ENCODE peak calls at places on chromosome 17, in seven cellular contexts. Z is HCT116, V is GM23248, S is GM23338, C is PC-3, O is PC-9, P is MM.1S. W is an unnamed sample. For H3K9me2, the result is how much of the 10 kb centered on the place peaks cover.

GRCh38 chr17:67772679-67773078 is 52.6 kb upstream of the BPTF start:
- DNase-seq in O (no peak), Z (no peak), V (no peak), S (no peak), P (no peak), C (no peak), W (no peak)

GRCh38 chr17:71975331-71975801 is 145.5 kb upstream of the SOX9 start:
- DNase-seq in C (peak), O (peak), Z (no peak), S (peak), V (peak), P (no peak), W (peak)

GRCh38 chr17:34025179-34025551 is 229.9 kb upstream of the CCL2 start:
- DNase-seq in V (no peak), P (peak), O (no peak), C (no peak), S (no peak), Z (no peak), W (no peak)

GRCh38 chr17:8735336-8735939 is 9.2 kb downstream of the CCDC42 start:
- DNase-seq in S (no peak), O (no peak), P (no peak), V (no peak), C (no peak), Z (no peak), W (no peak)

GRCh38 chr17:32936157-32936893 is 8.4 kb downstream of the TMEM98 start:
- DNase-seq in O (no peak), Z (no peak), V (no peak), P (no peak), S (no peak), C (no peak), W (no peak)

GRCh38 chr17:83180996-83181481 is 101.6 kb downstream of the METRNL start:
- DNase-seq in O (no peak), Z (no peak), C (no peak), V (peak), S (no peak), P (no peak), W (peak)

GRCh38 chr17:59330314-59330942 is 1.0 kb upstream of the YPEL2 start:
- DNase-seq in Z (no peak), V (peak), P (peak), C (peak), O (peak), S (peak), W (peak)

GRCh38 chr17:42285346-42286050 is 2.8 kb upstream of the STAT5A start:
- DNase-seq in O (no peak), P (no peak), S (no peak), V (no peak), Z (no peak), C (no peak), W (no peak)

GRCh38 chr17:17398188-17398927 is 78.4 kb upstream of the MED9 start:
- DNase-seq in C (no peak), O (no peak), P (no peak), S (no peak), V (peak), Z (no peak), W (no peak)

GRCh38 chr17:7712111-7712771 is 5.3 kb upstream of the DNAH2 start:
- DNase-seq in C (no peak), S (peak), Z (no peak), V (peak), P (no peak), O (no peak), W (peak)

GRCh38 chr17:17922198-17922901 is 49.9 kb downstream of the TOM1L2 start:
- DNase-seq in O (no peak), P (no peak), C (no peak), S (peak), V (no peak), Z (no peak), W (peak)

GRCh38 chr17:38701504-38702165 is 3.4 kb upstream of the MLLT6 start:
- DNase-seq in Z (no peak), C (peak), O (no peak), V (peak), S (peak), P (peak), W (peak)

GRCh38 chr17:31431795-31432658 is 40.6 kb downstream of the RAB11FIP4 start:
- DNase-seq in O (peak), V (no peak), Z (no peak), C (no peak), S (no peak), P (no peak), W (no peak)

GRCh38 chr17:16304832-16305231 is 48.4 kb downstream of the CENPV start:
- DNase-seq in S (peak), P (no peak), C (peak), Z (no peak), V (peak), O (peak), W (peak)

GRCh38 chr17:77786740-77787505 is 171.6 kb upstream of the TNRC6C start:
- DNase-seq in V (peak), Z (no peak), O (no peak), C (no peak), P (no peak), S (peak), W (no peak)
- TF ChIP-seq EZH2 in V (no peak), Z (no peak), O (no peak), C (no peak), P (no peak), S (no peak), W (no peak)

GRCh38 chr17:20234266-20234665 is 225.1 kb downstream of the SPECC1 start:
- DNase-seq in V (no peak), S (no peak), C (no peak), Z (no peak), P (no peak), O (no peak), W (no peak)
- H3K9me2 ChIP-seq in V (under half), S (under half), C (under half), Z (under half), P (under half), O (under half), W (under half)

GRCh38 chr17:49229805-49230600 is 584 bp downstream of the PHOSPHO1 start:
- DNase-seq in C (no peak), O (no peak), Z (no peak), P (no peak), S (peak), V (no peak), W (no peak)

GRCh38 chr17:49227436-49228261 is 2.9 kb downstream of the PHOSPHO1 start:
- DNase-seq in O (peak), C (peak), S (peak), P (peak), Z (peak), V (peak), W (peak)

GRCh38 chr17:49229076-49229804 is 1.3 kb downstream of the PHOSPHO1 start:
- DNase-seq in P (no peak), Z (no peak), C (no peak), S (no peak), O (no peak), V (no peak), W (no peak)

GRCh38 chr17:49231563-49231894 is 942 bp upstream of the PHOSPHO1 start:
- DNase-seq in P (no peak), C (no peak), V (no peak), Z (no peak), O (no peak), S (no peak), W (no peak)

GRCh38 chr17:49230636-49231562 is at the start of gene PHOSPHO1:
- DNase-seq in O (peak), S (peak), V (peak), C (peak), P (peak), Z (peak), W (peak)
- TF ChIP-seq EZH2 in O (no peak), S (no peak), V (no peak), C (no peak), P (no peak), Z (no peak), W (peak)

GRCh38 chr17:2042355-2042929 is 620 bp downstream of the OVCA2 start:
- DNase-seq in P (peak), C (no peak), Z (no peak), V (peak), S (peak), O (no peak), W (peak)

GRCh38 chr17:2040942-2041560 is 771 bp upstream of the OVCA2 start:
- DNase-seq in P (no peak), Z (no peak), V (no peak), S (no peak), O (no peak), C (no peak), W (no peak)

GRCh38 chr17:2043785-2044184 is 2.0 kb downstream of the OVCA2 start:
- DNase-seq in P (no peak), O (peak), C (peak), Z (no peak), V (peak), S (no peak), W (no peak)

GRCh38 chr17:2041561-2042354 is at the start of gene OVCA2:
- DNase-seq in P (peak), V (peak), O (peak), Z (peak), S (peak), C (peak), W (peak)

GRCh38 chr17:2040219-2040827 is 1.5 kb upstream of the OVCA2 start:
- DNase-seq in O (no peak), S (no peak), C (no peak), Z (no peak), V (peak), P (no peak), W (no peak)
- H3K9me2 ChIP-seq in O (under half), S (under half), C (under half), Z (under half), V (under half), P (under half), W (under half)

GRCh38 chr17:49966767-49967166 is 2.2 kb upstream of the DLX4 start:
- DNase-seq in S (no peak), C (no peak), P (no peak), V (no peak), O (no peak), Z (no peak), W (no peak)

GRCh38 chr17:49969134-49969759 is at the start of gene DLX4:
- DNase-seq in O (no peak), C (no peak), Z (no peak), V (peak), P (no peak), S (peak), W (no peak)

GRCh38 chr17:49967205-49967604 is 1.8 kb upstream of the DLX4 start:
- DNase-seq in C (no peak), O (no peak), P (no peak), S (no peak), V (no peak), Z (no peak), W (no peak)

GRCh38 chr17:49968380-49969133 is 433 bp upstream of the DLX4 start:
- DNase-seq in C (peak), P (peak), Z (peak), V (peak), O (peak), S (peak), W (peak)

GRCh38 chr17:49967621-49968379 is 1.2 kb upstream of the DLX4 start:
- DNase-seq in Z (peak), V (no peak), S (no peak), O (no peak), P (no peak), C (no peak), W (no peak)
- TF ChIP-seq EZH2 in Z (no peak), V (peak), S (peak), O (no peak), P (peak), C (no peak), W (no peak)

DNA sequence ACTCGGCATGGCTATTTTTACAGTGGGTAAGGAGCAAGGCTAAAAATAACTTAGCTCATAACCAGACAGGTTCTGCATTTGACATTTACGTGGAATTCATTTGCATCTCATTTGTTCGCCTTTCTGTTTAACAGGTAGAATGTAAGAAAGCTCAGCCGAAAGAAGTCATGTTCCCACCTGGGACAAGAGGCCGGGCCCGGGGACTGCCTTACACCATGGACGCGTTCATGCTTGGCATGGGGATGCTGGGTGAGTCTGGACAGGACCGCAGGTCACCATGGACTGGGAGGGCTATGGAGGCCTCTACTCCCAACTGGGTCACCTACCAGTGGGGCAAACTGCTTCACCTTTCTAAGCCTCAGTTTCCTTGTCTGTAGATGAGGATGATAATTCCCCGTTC is 129.3 kb downstream of the CCDC182 start:
- DNase-seq in P (no peak), O (no peak), C (no peak), Z (no peak), V (no peak), S (no peak), W (no peak)
- H3K9me2 ChIP-seq in P (under half), O (under half), C (under half), Z (under half), V (under half), S (under half), W (under half)

GRCh38 chr17:50272711-50273653 is 1.3 kb upstream of the TMEM92 start:
- DNase-seq in Z (no peak), V (peak), P (peak), C (peak), O (peak), S (peak), W (peak)
- TF ChIP-seq EZH2 in Z (no peak), V (no peak), P (no peak), C (no peak), O (no peak), S (no peak), W (no peak)